ENCODE peak calls at places on chromosomes 6 and 20, in six cellular contexts. N, H, M, W, R and Z are unnamed samples.

GRCh38 chr6:12605888-12606345 is 110.7 kb upstream of the PHACTR1 start:
- DNase-seq in N (no peak), H (peak; percentile 36), M (peak; percentile 63), W (peak; percentile 77), R (peak; percentile 79), Z (peak; percentile 60)

GRCh38 chr20:58682656-58683055 is 9.9 kb upstream of the NPEPL1 start:
- DNase-seq in N (no peak), H (no peak), M (peak; percentile 81), W (peak; percentile 39), R (no peak), Z (no peak)

GRCh38 chr6:45454008-45454911 is 76.5 kb upstream of the SUPT3H start:
- DNase-seq in N (no peak), H (peak; percentile 37), M (peak; percentile 91), W (peak; percentile 36), R (peak; percentile 78), Z (no peak)

GRCh38 chr6:139597781-139598368 is 223.4 kb upstream of the CITED2 start:
- DNase-seq in N (peak; percentile 65), H (peak; percentile 95), M (peak; percentile 99), W (peak; percentile 99), R (no peak), Z (no peak)

GRCh38 chr20:14919473-14920157 is 582.2 kb upstream of the FLRT3 start:
- DNase-seq in N (no peak), H (no peak), M (no peak), W (no peak), R (peak; percentile 73), Z (no peak)

GRCh38 chr20:8766868-8767390 is 302.0 kb upstream of the PLCB4 start:
- DNase-seq in N (no peak), H (no peak), M (no peak), W (no peak), R (no peak), Z (no peak)

GRCh38 chr20:57195023-57195758 is 71.2 kb downstream of the BMP7 start:
- DNase-seq in N (no peak), H (no peak), M (peak; percentile 77), W (peak; percentile 11), R (no peak), Z (no peak)

GRCh38 chr6:15336905-15337583 is 91.2 kb downstream of the JARID2 start:
- DNase-seq in N (no peak), H (no peak), M (no peak), W (no peak), R (no peak), Z (no peak)

GRCh38 chr6:47465117-47465516 is 12.5 kb upstream of the CD2AP start:
- DNase-seq in N (no peak), H (no peak), M (no peak), W (no peak), R (no peak), Z (no peak)

GRCh38 chr6:12608016-12608860 is 108.3 kb upstream of the PHACTR1 start:
- DNase-seq in N (no peak), H (no peak), M (peak; percentile 67), W (peak; percentile 31), R (no peak), Z (no peak)

GRCh38 chr6:127204278-127204677 is 62.4 kb upstream of the RNF146 start:
- DNase-seq in N (no peak), H (no peak), M (no peak), W (no peak), R (no peak), Z (no peak)

GRCh38 chr6:49549691-49550412 is 616 bp upstream of the C6orf141 start:
- DNase-seq in N (no peak), H (no peak), M (no peak), W (no peak), R (no peak), Z (no peak)

GRCh38 chr20:58192567-58192966 is 35.9 kb downstream of the ANKRD60 start:
- DNase-seq in N (no peak), H (no peak), M (no peak), W (no peak), R (no peak), Z (peak; percentile 48)

GRCh38 chr20:53829706-53830521 is 236.3 kb upstream of the ZNF217 start:
- DNase-seq in N (no peak), H (no peak), M (peak; percentile 12), W (peak; percentile 56), R (peak; percentile 70), Z (no peak)

GRCh38 chr6:142300758-142301251 is 1.0 kb upstream of the ADGRG6 start:
- DNase-seq in N (peak; percentile 59), H (no peak), M (peak; percentile 82), W (peak; percentile 86), R (peak; percentile 88), Z (no peak)

GRCh38 chr6:142303191-142303564 is 1.4 kb downstream of the ADGRG6 start:
- DNase-seq in N (no peak), H (no peak), M (no peak), W (no peak), R (no peak), Z (no peak)

GRCh38 chr6:142301421-142302391 is at the start of gene ADGRG6:
- DNase-seq in N (peak; percentile 85), H (no peak), M (peak; percentile 47), W (peak; percentile 42), R (peak; percentile 61), Z (peak; percentile 28)

GRCh38 chr6:142304241-142304640 is 2.4 kb downstream of the ADGRG6 start:
- DNase-seq in N (no peak), H (no peak), M (no peak), W (no peak), R (no peak), Z (no peak)

GRCh38 chr6:142302427-142303190 is 802 bp downstream of the ADGRG6 start:
- DNase-seq in N (no peak), H (no peak), M (no peak), W (no peak), R (peak; percentile 87), Z (no peak)
- TF ChIP-seq CTCF in N (no peak), H (no peak), M (no peak), W (no peak), R (no peak), Z (no peak)

DNA sequence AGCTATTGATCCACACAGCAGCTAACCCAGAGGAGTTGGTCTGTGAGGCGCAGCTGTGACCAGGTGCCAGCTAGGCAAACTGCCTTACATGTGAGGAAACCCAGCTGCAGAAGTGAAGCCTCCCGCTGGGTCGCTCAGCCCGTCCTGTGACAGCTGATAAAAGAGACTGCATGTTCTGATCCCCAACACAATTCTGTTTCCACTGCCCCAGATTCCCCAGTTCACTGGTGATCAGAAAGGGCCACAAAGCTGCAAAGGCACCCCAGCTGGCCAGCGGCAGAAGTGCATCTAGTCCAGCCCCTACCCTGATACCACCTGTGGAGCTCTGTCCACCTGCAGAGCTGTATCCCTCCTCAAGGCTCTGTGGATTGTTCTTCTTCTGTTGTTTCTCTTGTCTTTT is 64.5 kb downstream of the CTNNBL1 start:
- DNase-seq in N (no peak), H (no peak), M (no peak), W (no peak), R (no peak), Z (peak; percentile 9)
- TF ChIP-seq CTCF in N (no peak), H (peak; percentile 18), M (no peak), W (no peak), R (no peak), Z (peak; percentile 48)

DNA sequence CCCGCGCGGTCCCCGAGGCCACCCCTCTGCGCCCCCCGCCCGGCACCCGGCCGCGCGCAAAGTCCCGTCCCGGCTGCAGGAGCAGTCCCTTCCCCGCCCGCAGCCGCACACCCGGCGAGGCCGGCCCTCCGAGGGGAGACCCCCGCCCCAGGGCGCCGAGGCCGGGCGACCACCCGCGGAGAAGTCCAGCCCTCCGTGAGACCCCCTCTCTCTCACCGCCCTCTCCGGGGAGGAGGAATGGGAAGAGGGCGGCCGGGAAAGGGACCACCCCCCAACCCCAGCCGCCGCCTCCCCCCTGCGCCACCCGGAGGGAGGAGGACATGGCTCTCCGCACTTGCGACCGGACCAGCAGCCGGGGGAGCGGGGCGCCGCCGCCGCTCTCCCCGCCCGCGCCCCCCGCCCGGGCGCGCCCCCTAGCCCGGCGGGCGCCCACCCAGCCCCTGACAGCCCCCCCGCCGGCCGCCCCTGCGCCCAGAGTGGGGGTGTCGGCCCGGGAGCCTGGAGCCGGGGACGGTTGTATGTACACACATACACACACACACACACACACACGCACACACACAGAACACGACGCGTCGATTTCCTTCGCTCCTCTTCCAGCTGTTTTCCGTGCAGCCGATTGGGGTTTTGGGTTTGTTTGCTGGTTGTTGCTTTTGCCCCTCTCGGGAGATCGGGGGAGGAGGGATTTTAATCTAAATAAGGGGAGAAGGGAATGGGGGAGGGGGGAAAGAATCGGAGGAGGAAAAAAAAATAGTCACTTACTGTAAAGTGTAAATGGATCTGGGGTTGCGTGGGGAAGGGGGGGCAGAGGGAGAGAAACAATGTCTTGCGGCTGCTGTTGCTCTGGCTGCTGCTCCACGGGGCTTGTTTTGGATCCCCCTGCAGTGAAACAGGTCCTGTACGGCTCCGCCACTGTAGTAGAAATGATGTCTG is at the start of gene ATXN1:
- DNase-seq in N (peak; percentile 65), H (no peak), M (no peak), W (peak; percentile 78), R (no peak), Z (peak; percentile 62)
- TF ChIP-seq CTCF in N (no peak), H (no peak), M (no peak), W (no peak), R (no peak), Z (no peak)

DNA sequence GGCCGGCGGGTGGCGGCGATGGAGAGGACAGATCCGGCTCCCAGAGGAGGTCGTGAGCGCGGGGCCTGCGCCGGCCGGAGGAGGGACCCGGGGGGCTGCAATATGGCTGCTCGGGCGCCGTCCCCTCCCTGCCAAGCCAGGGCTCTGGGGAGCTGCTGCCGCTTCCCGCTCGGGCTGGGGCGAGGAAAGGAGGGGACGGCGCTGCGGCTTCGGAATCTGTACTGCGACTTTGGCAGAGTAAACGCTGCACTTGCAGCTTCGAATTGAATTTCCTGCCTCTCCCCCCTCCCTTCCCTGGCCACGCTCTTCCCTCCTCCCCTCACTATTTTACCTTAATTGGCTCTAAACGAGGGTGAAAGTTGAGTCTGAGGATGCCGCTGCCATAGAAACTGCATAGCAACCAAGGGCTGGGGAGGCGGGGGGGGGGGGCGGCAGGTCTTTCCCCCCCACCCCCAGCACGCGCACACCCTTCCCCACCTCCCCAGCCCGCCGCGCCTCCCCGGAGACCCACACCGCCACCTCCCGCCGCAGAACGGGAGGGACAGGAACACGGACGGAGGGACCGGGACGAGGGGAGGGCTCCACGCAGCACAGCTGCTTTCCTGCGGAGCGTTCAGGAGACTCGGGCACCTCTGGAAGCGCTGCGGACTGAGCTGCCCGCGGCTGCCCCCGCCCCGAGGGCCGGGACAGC is 93.9 kb downstream of the RNASET2 start:
- DNase-seq in N (peak; percentile 43), H (no peak), M (peak; percentile 13), W (peak; percentile 6), R (no peak), Z (peak; percentile 68)
- TF ChIP-seq CTCF in N (no peak), H (no peak), M (no peak), W (no peak), R (no peak), Z (no peak)

GRCh38 chr6:63764318-63764916 is 128.8 kb downstream of the PHF3 start:
- DNase-seq in N (no peak), H (peak; percentile 15), M (peak; percentile 18), W (peak; percentile 61), R (no peak), Z (no peak)
- TF ChIP-seq CTCF in N (peak; percentile 72), H (peak; percentile 43), M (no peak), W (peak; percentile 16), R (peak; percentile 79), Z (peak; percentile 92)